ENCODE peak calls at places on chromosome 13, in nine cellular contexts. V is neural progenitor cell; Y is epithelial cell of esophagus; W is fibroblast of mammary gland; X is SK-N-SH; I is ovary; L is CD4-positive, alpha-beta T cell; U is endothelial cell; T is upper lobe of left lung. R is an unnamed sample.

GRCh38 chr13:50130686-50131051 is 115.4 kb downstream of the KCNRG start:
- DNase-seq in V (peak), Y (peak), W (peak), X (peak), I (no peak), L (no peak), U (peak), T (peak), R (peak)

GRCh38 chr13:37144661-37145060 is 39.2 kb upstream of the CSNK1A1L start:
- DNase-seq in V (no peak), Y (no peak), W (peak), X (no peak), I (no peak), L (no peak), U (no peak), T (no peak), R (no peak)

GRCh38 chr13:102569488-102569887 is 27.3 kb upstream of the TPP2 start:
- DNase-seq in V (no peak), Y (no peak), W (peak), X (no peak), I (no peak), L (no peak), U (no peak), T (no peak), R (no peak)

GRCh38 chr13:46663216-46663615 is 110.2 kb downstream of the LRCH1 start:
- DNase-seq in V (no peak), Y (peak), W (no peak), X (no peak), I (no peak), L (no peak), U (no peak), T (no peak), R (no peak)

GRCh38 chr13:95385808-95386207 is 84.6 kb upstream of the ABCC4 start:
- DNase-seq in V (no peak), Y (no peak), W (peak), X (no peak), I (no peak), L (no peak), U (no peak), T (no peak), R (no peak)

GRCh38 chr13:95288899-95289500 is 12.3 kb downstream of the ABCC4 start:
- DNase-seq in V (no peak), Y (peak), W (no peak), X (no peak), I (no peak), L (no peak), U (no peak), T (no peak), R (no peak)

GRCh38 chr13:101309014-101309619 is 107.2 kb downstream of the NALCN start:
- DNase-seq in V (no peak), Y (peak), W (peak), X (no peak), I (no peak), L (no peak), U (no peak), T (no peak), R (no peak)

GRCh38 chr13:29849071-29849541 is 1.3 kb downstream of the UBL3 start:
- DNase-seq in V (peak), Y (peak), W (peak), X (peak), I (no peak), L (no peak), U (peak), T (no peak), R (no peak)

GRCh38 chr13:73399347-73400216 is 340.8 kb downstream of the KLF5 start:
- DNase-seq in V (no peak), Y (peak), W (no peak), X (no peak), I (no peak), L (no peak), U (no peak), T (no peak), R (no peak)

GRCh38 chr13:48828962-48829405 is 146.7 kb upstream of the FNDC3A start:
- DNase-seq in V (no peak), Y (peak), W (peak), X (peak), I (no peak), L (no peak), U (no peak), T (no peak), R (no peak)

GRCh38 chr13:99935772-99936171 is 35.8 kb downstream of the ZIC5 start:
- DNase-seq in V (no peak), Y (no peak), W (no peak), X (no peak), I (no peak), L (no peak), U (no peak), T (no peak), R (no peak)
- TF ChIP-seq CTCF in V (peak), Y (no peak), W (no peak), X (peak), I (no peak), L (no peak), U (no peak), T (no peak), R (no peak)

GRCh38 chr13:65292488-65292901 is 1937.6 kb downstream of the PCDH9 start:
- DNase-seq in V (peak), Y (peak), W (peak), X (peak), I (no peak), L (no peak), U (no peak), T (no peak), R (no peak)
- TF ChIP-seq CTCF in V (no peak), Y (no peak), W (no peak), X (no peak), I (no peak), L (no peak), U (no peak), T (no peak), R (no peak)

GRCh38 chr13:28313579-28313978 is 175.2 kb downstream of the PAN3 start:
- DNase-seq in V (peak), Y (peak), W (peak), X (no peak), I (no peak), L (no peak), U (no peak), T (no peak), R (no peak)

GRCh38 chr13:28314879-28315278 is 176.5 kb downstream of the PAN3 start:
- DNase-seq in V (no peak), Y (no peak), W (no peak), X (no peak), I (no peak), L (no peak), U (no peak), T (no peak), R (no peak)

GRCh38 chr13:28316129-28316528 is 177.8 kb downstream of the PAN3 start:
- DNase-seq in V (peak), Y (no peak), W (no peak), X (no peak), I (no peak), L (no peak), U (no peak), T (no peak), R (no peak)

GRCh38 chr13:28318418-28318995 is 176.4 kb downstream of the FLT1 start:
- DNase-seq in V (no peak), Y (no peak), W (no peak), X (no peak), I (no peak), L (no peak), U (no peak), T (no peak), R (no peak)

GRCh38 chr13:28316841-28317240 is 178.1 kb downstream of the FLT1 start:
- DNase-seq in V (no peak), Y (no peak), W (no peak), X (no peak), I (no peak), L (no peak), U (no peak), T (no peak), R (no peak)
- TF ChIP-seq CTCF in V (no peak), Y (no peak), W (no peak), X (no peak), I (no peak), L (no peak), U (no peak), T (no peak), R (no peak)

DNA sequence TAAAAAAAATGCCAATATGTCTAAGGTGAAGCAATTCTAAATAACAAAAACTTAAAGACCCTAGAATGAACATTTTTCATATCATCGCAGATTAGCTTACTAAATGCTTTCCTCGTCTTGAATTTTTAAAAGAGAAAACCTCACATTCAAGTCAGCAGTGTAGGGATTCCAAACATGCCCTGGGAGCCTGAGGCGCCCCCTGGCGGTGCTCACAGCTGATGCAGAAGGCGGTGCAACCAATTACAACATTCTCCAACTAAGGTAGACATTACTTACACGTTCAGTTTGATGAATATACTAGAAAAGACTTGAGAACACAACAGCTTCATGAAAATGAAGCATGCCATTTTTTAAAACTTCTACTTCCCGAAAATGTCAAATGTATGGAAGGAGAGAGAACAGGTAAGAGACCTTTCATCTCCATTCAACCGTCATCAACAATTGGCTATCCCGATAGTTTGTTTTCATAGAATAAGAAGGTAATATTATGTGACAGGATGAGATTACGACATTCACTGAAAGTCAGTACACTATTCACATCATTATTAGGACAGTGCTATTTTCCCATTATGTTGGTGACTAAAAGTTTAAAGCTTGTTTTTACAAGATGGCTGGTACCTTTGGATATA is 304.4 kb downstream of the DCLK1 start:
- DNase-seq in V (no peak), Y (no peak), W (no peak), X (no peak), I (no peak), L (no peak), U (no peak), T (no peak), R (no peak)
- TF ChIP-seq CTCF in V (peak), Y (peak), W (peak), X (peak), I (no peak), L (no peak), U (no peak), T (no peak), R (peak)

DNA sequence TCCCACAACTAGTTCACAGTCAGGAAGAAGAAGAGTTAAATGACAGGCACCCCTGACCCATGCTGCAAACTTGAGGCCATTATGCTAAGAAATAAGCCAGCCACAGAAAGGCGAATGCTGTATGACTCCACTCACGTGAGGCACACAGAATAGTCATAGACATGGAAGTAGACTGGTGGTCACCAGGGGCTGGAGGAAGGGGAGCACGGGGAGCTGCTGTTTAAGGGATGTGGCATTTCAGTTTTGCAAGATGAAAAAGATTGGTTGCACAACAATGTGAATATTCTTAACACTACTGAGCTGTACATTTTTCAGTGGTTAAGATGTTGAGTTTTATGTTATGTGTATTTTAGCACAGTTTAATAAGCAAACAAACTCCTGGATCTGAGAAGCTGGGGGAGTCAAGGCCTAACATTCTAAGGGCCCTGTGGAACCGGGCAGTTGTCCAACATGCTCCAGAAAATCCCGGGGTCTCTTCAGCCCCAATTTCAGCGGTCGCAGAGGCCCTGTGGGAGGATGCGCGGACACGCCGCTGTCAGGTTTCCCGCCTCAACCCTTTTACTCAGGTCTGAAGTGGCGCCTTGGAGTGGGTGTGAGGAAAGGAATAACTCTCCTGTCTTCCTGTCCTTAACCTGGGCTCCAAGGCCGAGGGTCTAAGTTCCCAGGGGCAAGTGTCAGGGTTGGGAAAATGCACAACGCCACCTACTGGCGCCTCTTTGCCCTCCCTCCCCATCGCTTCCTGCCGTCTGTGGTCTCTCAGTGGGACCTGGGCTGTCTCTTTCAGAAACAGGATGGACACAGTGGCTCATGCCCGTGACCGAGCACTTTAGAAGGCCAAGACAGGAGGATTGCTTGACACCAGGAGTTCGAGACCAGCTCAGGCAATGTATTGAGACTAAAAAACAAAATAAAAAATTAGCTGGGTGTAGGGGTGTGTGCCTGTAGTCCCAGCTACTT is 4.4 kb upstream of the TMEM272 start:
- DNase-seq in V (peak), Y (no peak), W (peak), X (peak), I (no peak), L (no peak), U (peak), T (no peak), R (peak)
- TF ChIP-seq CTCF in V (peak), Y (peak), W (peak), X (peak), I (no peak), L (peak), U (peak), T (peak), R (peak)

DNA sequence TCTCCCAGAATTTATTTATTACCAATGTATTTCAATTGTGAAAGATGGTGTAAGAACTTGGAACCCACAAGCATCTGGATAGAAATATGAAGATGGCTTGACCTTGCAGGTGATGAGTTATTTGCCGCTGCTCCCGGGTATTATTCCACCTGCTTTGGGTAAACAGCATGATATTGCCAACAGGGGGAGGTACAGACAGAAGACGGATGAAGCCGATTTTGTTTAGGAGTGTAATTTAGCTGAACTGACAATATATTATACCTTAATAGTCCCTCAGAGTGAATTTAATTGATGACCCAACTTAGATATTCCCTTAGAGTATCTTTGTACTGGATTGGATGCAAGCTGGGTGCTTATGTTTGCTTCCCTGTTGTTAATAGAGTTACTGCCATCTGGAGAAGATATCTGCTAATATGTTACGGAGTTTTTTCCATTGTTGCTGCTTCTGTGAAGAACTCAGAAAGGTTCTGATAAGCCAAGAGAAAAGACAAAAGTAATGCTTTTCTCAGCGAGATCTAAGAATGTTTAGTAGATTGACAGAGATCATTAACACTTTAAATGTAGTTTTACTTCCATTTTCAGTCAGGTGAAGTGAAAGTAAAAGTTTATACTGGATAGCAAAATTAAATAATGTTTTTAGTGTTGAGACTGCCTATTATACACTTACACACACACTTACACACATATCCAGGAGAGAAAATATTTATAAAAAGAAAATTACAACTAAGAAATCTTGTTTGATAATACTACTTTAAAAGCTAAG is 2220.8 kb upstream of the PCDH20 start:
- DNase-seq in V (no peak), Y (no peak), W (no peak), X (no peak), I (no peak), L (no peak), U (peak), T (no peak), R (no peak)
- TF ChIP-seq CTCF in V (peak), Y (peak), W (peak), X (no peak), I (no peak), L (no peak), U (peak), T (no peak), R (peak)

GRCh38 chr13:28138012-28138755 is at the start of gene PAN3:
- DNase-seq in V (peak), Y (peak), W (peak), X (peak), I (peak), L (peak), U (peak), T (peak), R (peak)
- TF ChIP-seq CTCF in V (peak), Y (no peak), W (no peak), X (peak), I (no peak), L (no peak), U (no peak), T (no peak), R (no peak)

GRCh38 chr13:60379837-60380236 is 17.2 kb upstream of the TDRD3 start:
- DNase-seq in V (peak), Y (no peak), W (no peak), X (no peak), I (no peak), L (no peak), U (no peak), T (no peak), R (no peak)
- TF ChIP-seq CTCF in V (peak), Y (no peak), W (peak), X (peak), I (no peak), L (no peak), U (no peak), T (no peak), R (peak)

GRCh38 chr13:81540777-81541176 is 1199.9 kb upstream of the SPRY2 start:
- DNase-seq in V (peak), Y (peak), W (peak), X (peak), I (no peak), L (no peak), U (no peak), T (no peak), R (no peak)
- TF ChIP-seq CTCF in V (peak), Y (peak), W (no peak), X (peak), I (no peak), L (no peak), U (peak), T (no peak), R (peak)

DNA sequence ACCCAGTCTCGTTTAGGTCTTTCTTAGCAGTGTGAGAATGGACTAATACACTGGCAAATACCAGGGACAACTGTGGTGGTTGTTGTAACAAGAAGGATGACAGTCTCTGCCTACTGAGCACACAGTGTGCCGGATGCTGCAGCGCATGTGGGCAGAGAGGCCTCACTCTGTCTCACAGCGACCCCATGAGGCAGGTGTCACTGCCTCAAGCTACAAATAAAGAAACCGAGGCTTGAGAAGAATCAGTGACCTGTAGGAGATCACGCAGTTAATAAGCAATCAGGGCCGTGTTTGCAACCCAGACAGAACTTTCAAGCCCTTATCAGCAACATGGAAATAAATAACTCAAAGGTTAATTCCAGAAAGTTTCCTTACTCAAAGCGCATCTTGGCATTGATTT is 40.5 kb upstream of the GAS6 start:
- DNase-seq in V (peak), Y (peak), W (peak), X (no peak), I (no peak), L (no peak), U (peak), T (peak), R (no peak)
- TF ChIP-seq CTCF in V (peak), Y (peak), W (peak), X (peak), I (no peak), L (no peak), U (peak), T (peak), R (peak)